ENCODE peak calls at places on chromosomes 4 and X, in five cellular contexts. One of them, this sample, is unnamed.

GRCh38 chrX:69116077-69116476 is 49.2 kb downstream of the PJA1 start:
- DNase-seq in cardiac muscle cell: no peak
- DNase-seq in adrenal gland: no peak
- DNase-seq in heart right ventricle: no peak
- DNase-seq in pancreas: peak; percentile 29
- DNase-seq in this sample: no peak

GRCh38 chrX:131812847-131813825 is 210.0 kb upstream of the STK26 start:
- DNase-seq in pancreas: no peak
- DNase-seq in heart right ventricle: no peak
- DNase-seq in adrenal gland: peak; percentile 84
- DNase-seq in cardiac muscle cell: no peak
- DNase-seq in this sample: no peak

GRCh38 chr4:9716093-9716492 is 65.3 kb upstream of the DRD5 start:
- DNase-seq in heart right ventricle: no peak
- DNase-seq in adrenal gland: no peak
- DNase-seq in pancreas: no peak
- DNase-seq in cardiac muscle cell: no peak
- DNase-seq in this sample: no peak

GRCh38 chrX:44343412-44343942 is at the start of gene EFHC2:
- DNase-seq in heart right ventricle: peak; percentile 60
- DNase-seq in pancreas: peak; percentile 62
- DNase-seq in cardiac muscle cell: peak; percentile 26
- DNase-seq in adrenal gland: no peak
- DNase-seq in this sample: no peak

GRCh38 chr4:38223306-38223705 is 263.1 kb downstream of the PTTG2 start:
- DNase-seq in heart right ventricle: no peak
- DNase-seq in cardiac muscle cell: no peak
- DNase-seq in adrenal gland: peak; percentile 43
- DNase-seq in pancreas: no peak
- DNase-seq in this sample: no peak

GRCh38 chrX:13076176-13076956 is 31.9 kb upstream of the FAM9C start:
- DNase-seq in heart right ventricle: no peak
- DNase-seq in adrenal gland: no peak
- DNase-seq in pancreas: no peak
- DNase-seq in cardiac muscle cell: no peak
- DNase-seq in this sample: no peak

GRCh38 chr4:64738240-64738639 is 329.0 kb upstream of the TECRL start:
- DNase-seq in adrenal gland: no peak
- DNase-seq in pancreas: no peak
- DNase-seq in heart right ventricle: no peak
- DNase-seq in cardiac muscle cell: no peak
- DNase-seq in this sample: no peak

GRCh38 chr4:38783109-38783460 is 295 bp upstream of the TLR10 start:
- DNase-seq in pancreas: no peak
- DNase-seq in heart right ventricle: no peak
- DNase-seq in cardiac muscle cell: no peak
- DNase-seq in adrenal gland: no peak
- DNase-seq in this sample: no peak

GRCh38 chr4:107210450-107211239 is 174.5 kb upstream of the DKK2 start:
- DNase-seq in cardiac muscle cell: peak; percentile 8
- DNase-seq in pancreas: peak; percentile 11
- DNase-seq in heart right ventricle: no peak
- DNase-seq in adrenal gland: no peak
- DNase-seq in this sample: no peak

DNA sequence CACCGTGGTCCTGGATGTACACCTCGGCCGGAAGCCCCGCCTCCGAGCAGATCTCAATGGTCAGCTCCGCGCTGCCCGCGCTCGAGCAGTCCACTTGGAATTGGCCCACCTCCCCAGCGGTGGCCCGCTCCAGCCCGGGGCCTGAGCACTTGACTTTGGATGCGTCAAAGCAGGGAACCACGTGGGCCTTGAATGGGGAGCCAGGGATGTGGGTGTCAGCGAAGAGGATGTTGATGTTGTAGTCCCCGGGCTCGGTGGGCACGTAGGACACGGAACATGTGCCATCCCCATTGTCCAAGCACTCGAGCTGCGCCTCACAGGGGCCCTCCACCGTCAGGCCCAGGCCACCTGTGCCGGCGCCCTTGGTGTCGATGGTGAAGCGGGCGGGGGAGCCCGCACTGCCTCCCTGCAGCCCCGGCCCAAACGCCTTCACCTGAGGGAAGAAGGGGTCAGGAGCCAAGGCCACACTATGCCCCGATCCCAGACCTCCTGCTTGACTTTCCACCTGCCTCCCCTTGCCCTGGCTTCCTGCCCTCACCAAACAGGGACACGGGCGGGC is 14.2 kb downstream of the FLNA start:
- DNase-seq in pancreas: no peak
- DNase-seq in cardiac muscle cell: no peak
- DNase-seq in adrenal gland: no peak
- DNase-seq in heart right ventricle: no peak
- DNase-seq in this sample: no peak
- H3K4me1 ChIP-seq in pancreas: no peaks in the 10 kb centered on the region
- H3K4me1 ChIP-seq in cardiac muscle cell: no peaks in the 10 kb centered on the region
- H3K4me1 ChIP-seq in adrenal gland: no peaks in the 10 kb centered on the region
- H3K4me1 ChIP-seq in heart right ventricle: no peaks in the 10 kb centered on the region
- H3K4me1 ChIP-seq in this sample: no peaks in the 10 kb centered on the region

DNA sequence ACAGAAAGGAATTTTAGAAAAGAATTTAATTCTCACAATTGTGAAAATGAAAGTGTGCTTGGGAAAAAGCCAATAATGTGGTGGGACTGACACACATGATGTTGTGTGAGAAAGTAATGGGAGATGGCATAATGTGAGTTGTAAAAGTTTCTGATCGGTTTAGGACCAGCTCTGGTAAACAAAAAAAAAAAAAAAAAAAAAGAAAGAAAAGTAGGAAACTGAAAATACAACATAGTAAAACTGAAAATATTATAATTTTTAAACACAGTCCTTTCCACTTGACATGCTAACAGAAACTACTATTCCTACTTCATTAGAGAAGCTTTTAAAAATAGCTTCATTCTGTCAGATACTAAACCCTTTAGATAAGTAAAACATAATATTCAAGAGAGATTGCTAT is 28.2 kb downstream of the RAP1GDS1 start:
- DNase-seq in heart right ventricle: no peak
- DNase-seq in pancreas: no peak
- DNase-seq in adrenal gland: no peak
- DNase-seq in cardiac muscle cell: no peak
- DNase-seq in this sample: no peak
- H3K4me1 ChIP-seq in heart right ventricle: peaks cover 14% of the 10 kb centered on the region
- H3K4me1 ChIP-seq in pancreas: no peaks in the 10 kb centered on the region
- H3K4me1 ChIP-seq in adrenal gland: no peaks in the 10 kb centered on the region
- H3K4me1 ChIP-seq in cardiac muscle cell: peaks cover 40% of the 10 kb centered on the region
- H3K4me1 ChIP-seq in this sample: peaks cover 23% of the 10 kb centered on the region

DNA sequence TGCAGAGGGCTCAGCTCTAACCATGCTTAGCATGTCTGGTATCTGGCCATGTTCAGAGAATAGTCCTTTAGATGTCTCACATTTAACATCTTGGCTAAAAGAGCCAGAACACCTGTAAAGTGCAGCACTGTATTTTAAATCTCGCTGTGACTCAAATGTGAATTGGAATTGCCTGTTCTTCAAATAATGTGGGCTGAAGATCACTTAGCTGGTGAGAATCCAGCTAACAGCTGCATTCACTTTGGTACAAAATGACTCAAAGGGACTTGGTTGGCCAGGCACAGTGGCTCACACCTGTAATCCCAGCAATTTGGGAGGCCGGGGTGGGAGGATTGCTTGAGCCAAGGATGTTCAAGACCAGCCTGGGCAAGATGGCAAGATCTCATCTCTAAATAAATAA is 63.5 kb upstream of the PLAC8 start:
- DNase-seq in heart right ventricle: no peak
- DNase-seq in pancreas: no peak
- DNase-seq in adrenal gland: no peak
- DNase-seq in cardiac muscle cell: no peak
- DNase-seq in this sample: no peak
- H3K4me1 ChIP-seq in heart right ventricle: no peaks in the 10 kb centered on the region
- H3K4me1 ChIP-seq in pancreas: no peaks in the 10 kb centered on the region
- H3K4me1 ChIP-seq in adrenal gland: no peaks in the 10 kb centered on the region
- H3K4me1 ChIP-seq in cardiac muscle cell: no peaks in the 10 kb centered on the region
- H3K4me1 ChIP-seq in this sample: no peaks in the 10 kb centered on the region

DNA sequence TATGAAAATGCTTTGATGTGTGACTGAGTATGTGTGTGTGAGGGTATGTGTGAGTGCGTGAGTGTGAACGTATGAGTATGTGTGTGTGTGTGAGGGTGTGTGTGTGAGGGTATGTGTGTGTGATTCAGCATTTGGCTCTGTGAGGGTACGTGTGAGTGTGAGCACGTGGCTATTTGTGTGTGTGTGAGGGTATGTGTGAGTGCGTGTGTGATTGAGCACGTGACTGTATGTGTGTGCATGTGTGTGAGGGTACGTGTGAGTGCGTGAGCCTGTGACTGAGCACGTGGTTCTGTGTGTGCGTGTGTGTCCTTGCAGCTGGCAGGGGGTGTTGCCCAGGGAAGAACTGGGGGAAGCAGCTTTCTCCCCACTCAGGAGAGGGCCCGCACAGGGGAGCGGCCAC is 16.1 kb upstream of the PPP2R3B start:
- DNase-seq in heart right ventricle: no peak
- DNase-seq in pancreas: no peak
- DNase-seq in cardiac muscle cell: no peak
- DNase-seq in adrenal gland: no peak
- DNase-seq in this sample: no peak
- H3K4me1 ChIP-seq in heart right ventricle: no peaks in the 10 kb centered on the region
- H3K4me1 ChIP-seq in pancreas: no peaks in the 10 kb centered on the region
- H3K4me1 ChIP-seq in cardiac muscle cell: peaks cover 4% of the 10 kb centered on the region
- H3K4me1 ChIP-seq in adrenal gland: no peaks in the 10 kb centered on the region
- H3K4me1 ChIP-seq in this sample: no peaks in the 10 kb centered on the region

DNA sequence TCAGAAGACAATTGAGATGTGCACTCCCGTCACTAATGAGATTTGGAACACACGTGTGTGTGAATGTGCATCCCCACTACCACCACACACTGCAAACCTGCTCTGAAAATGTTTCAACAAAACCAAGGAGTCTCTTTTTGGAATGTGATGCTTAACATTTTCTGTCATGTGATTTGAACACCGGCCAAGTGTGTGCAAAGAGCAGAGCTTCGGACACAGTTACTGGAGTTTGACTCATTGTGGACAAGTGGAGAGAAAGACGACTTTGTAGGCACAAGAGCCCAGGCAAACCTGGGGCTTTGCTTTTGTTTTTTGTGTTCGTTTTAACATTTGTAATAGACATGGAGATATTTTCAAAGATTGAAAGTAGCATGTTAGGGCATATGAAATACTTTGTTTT is 49.2 kb downstream of the CCKAR start:
- DNase-seq in heart right ventricle: no peak
- DNase-seq in adrenal gland: peak; percentile 33
- DNase-seq in pancreas: no peak
- DNase-seq in cardiac muscle cell: no peak
- DNase-seq in this sample: no peak
- H3K4me1 ChIP-seq in heart right ventricle: no peaks in the 10 kb centered on the region
- H3K4me1 ChIP-seq in adrenal gland: no peaks in the 10 kb centered on the region
- H3K4me1 ChIP-seq in pancreas: no peaks in the 10 kb centered on the region
- H3K4me1 ChIP-seq in cardiac muscle cell: no peaks in the 10 kb centered on the region
- H3K4me1 ChIP-seq in this sample: no peaks in the 10 kb centered on the region

GRCh38 chr4:2262944-2263250 is 988 bp upstream of the MXD4 start:
- DNase-seq in heart right ventricle: no peak
- DNase-seq in pancreas: no peak
- DNase-seq in cardiac muscle cell: no peak
- DNase-seq in adrenal gland: no peak
- DNase-seq in this sample: no peak
- H3K4me1 ChIP-seq in heart right ventricle: peaks cover 49% of the 10 kb centered on the region
- H3K4me1 ChIP-seq in pancreas: peaks cover 12% of the 10 kb centered on the region
- H3K4me1 ChIP-seq in cardiac muscle cell: no peaks in the 10 kb centered on the region
- H3K4me1 ChIP-seq in adrenal gland: peaks cover 50% of the 10 kb centered on the region
- H3K4me1 ChIP-seq in this sample: peaks cover 55% of the 10 kb centered on the region

DNA sequence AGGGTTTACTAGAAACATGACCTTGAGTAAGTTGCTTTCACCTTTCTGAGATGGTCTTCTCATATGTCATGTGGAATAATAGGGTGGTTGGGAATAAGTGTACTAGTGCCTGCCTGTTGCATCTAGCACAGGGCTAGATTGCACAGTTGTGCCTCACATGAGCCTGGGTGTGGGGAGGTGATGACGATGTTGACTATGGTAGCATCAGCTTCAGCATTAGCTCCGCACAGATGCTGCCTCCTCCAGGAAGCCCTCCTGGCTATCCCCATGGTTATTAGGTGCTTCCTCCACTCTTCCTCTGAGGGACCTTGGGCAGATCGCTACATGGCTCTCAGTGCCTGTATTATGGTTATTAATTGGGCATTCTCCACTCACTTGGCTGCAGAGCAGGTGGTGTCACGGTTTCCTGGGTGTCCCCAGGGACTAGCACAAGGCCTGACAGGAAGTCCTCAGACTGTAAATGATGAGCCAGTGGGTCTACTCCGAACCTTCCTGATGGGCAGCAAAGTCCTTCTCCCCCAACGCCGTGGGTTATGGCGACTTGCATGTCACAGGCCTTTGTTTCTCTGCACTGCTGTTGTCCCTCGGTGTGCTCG is 325.6 kb downstream of the ARHGAP10 start:
- DNase-seq in adrenal gland: no peak
- DNase-seq in pancreas: no peak
- DNase-seq in cardiac muscle cell: no peak
- DNase-seq in heart right ventricle: no peak
- DNase-seq in this sample: no peak
- H3K4me1 ChIP-seq in adrenal gland: no peaks in the 10 kb centered on the region
- H3K4me1 ChIP-seq in pancreas: peaks cover 9% of the 10 kb centered on the region
- H3K4me1 ChIP-seq in cardiac muscle cell: no peaks in the 10 kb centered on the region
- H3K4me1 ChIP-seq in heart right ventricle: peaks cover 64% of the 10 kb centered on the region
- H3K4me1 ChIP-seq in this sample: peaks cover 9% of the 10 kb centered on the region

This sample was measured in thoracic aorta.